ENCODE peak calls at places on chromosome 10, in five cellular contexts. F, S, U, X and M are unnamed samples.

GRCh38 chr10:63554666-63555065 is 33.5 kb downstream of the REEP3 start:
- DNase-seq in F (peak), S (peak), U (no peak), X (peak), M (no peak)

GRCh38 chr10:5556576-5556975 is 31.8 kb downstream of the CALML3 start:
- DNase-seq in F (no peak), S (no peak), U (peak), X (no peak), M (no peak)

GRCh38 chr10:11741608-11742007 is 574 bp upstream of the ECHDC3 start:
- DNase-seq in F (no peak), S (no peak), U (no peak), X (no peak), M (no peak)

GRCh38 chr10:335151-335800 is 200.0 kb downstream of the ZMYND11 start:
- DNase-seq in F (no peak), S (no peak), U (no peak), X (peak), M (no peak)

GRCh38 chr10:688287-688620 is 1.2 kb downstream of the DIP2C start:
- DNase-seq in F (no peak), S (peak), U (no peak), X (no peak), M (no peak)

GRCh38 chr10:99667108-99667751 is 7.9 kb downstream of the ENTPD7 start:
- DNase-seq in F (no peak), S (peak), U (no peak), X (peak), M (peak)

GRCh38 chr10:119424591-119424975 is 117.9 kb downstream of the RGS10 start:
- DNase-seq in F (no peak), S (no peak), U (no peak), X (no peak), M (no peak)

GRCh38 chr10:15043674-15044073 is at the start of gene OLAH:
- DNase-seq in F (no peak), S (no peak), U (no peak), X (no peak), M (no peak)

GRCh38 chr10:72693599-72693915 is 1.6 kb downstream of the MCU start:
- DNase-seq in F (no peak), S (no peak), U (no peak), X (no peak), M (no peak)

GRCh38 chr10:72692897-72693598 is 1.1 kb downstream of the MCU start:
- DNase-seq in F (no peak), S (no peak), U (no peak), X (peak), M (peak)

GRCh38 chr10:72691470-72692056 is 380 bp upstream of the MCU start:
- DNase-seq in F (no peak), S (peak), U (no peak), X (peak), M (no peak)

GRCh38 chr10:72690071-72690755 is 1.7 kb upstream of the MCU start:
- DNase-seq in F (no peak), S (no peak), U (no peak), X (no peak), M (peak)

GRCh38 chr10:72692057-72692891 is at the start of gene MCU:
- DNase-seq in F (peak), S (peak), U (peak), X (peak), M (peak)
- TF ChIP-seq POLR2A in F (peak), S (peak), U (no peak), X (peak), M (peak)

GRCh38 chr10:111999915-112000302 is 183.7 kb downstream of the GPAM start:
- DNase-seq in F (no peak), S (no peak), U (no peak), X (no peak), M (no peak)

GRCh38 chr10:112000466-112000865 is 183.1 kb downstream of the GPAM start:
- DNase-seq in F (no peak), S (no peak), U (no peak), X (no peak), M (no peak)

GRCh38 chr10:111998728-111999127 is 184.8 kb downstream of the GPAM start:
- DNase-seq in F (no peak), S (no peak), U (no peak), X (no peak), M (no peak)

GRCh38 chr10:112002191-112002590 is 181.4 kb downstream of the GPAM start:
- DNase-seq in F (no peak), S (no peak), U (no peak), X (no peak), M (no peak)

DNA sequence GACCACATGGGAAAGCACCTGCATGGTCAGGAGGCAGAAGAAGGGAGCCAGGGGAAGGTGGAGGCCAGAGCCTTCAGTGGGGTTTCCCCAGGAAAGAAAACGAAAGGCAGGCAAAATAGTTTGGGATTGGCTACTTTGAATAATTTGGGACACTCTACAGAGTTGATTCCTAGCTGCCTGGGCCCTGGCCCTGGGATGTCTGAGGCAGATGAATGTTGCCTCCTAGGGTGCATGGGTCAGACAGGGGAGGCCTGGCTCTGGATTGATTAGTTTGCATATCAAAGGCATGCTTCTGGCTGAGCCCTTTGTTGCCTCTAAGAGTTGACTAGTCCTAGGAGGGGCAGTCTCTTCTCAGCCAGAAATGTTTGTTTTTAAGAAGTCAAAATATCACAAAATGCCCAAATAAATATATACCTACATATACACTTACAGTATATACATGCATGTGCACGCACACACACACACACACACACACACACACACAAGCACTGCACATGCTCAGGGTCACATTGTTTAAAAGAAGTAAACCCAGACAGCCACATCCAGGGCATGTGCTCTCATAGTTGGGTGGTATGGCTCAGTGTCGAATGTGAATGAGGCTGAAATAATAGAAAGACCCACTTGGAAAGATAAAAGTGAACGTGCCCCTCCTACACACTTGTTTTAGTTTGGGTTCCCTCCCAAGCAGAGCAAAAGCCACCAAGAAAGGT is 184.2 kb downstream of the GPAM start:
- DNase-seq in F (no peak), S (no peak), U (no peak), X (no peak), M (no peak)
- TF ChIP-seq POLR2A in F (no peak), S (no peak), U (no peak), X (no peak), M (no peak)

DNA sequence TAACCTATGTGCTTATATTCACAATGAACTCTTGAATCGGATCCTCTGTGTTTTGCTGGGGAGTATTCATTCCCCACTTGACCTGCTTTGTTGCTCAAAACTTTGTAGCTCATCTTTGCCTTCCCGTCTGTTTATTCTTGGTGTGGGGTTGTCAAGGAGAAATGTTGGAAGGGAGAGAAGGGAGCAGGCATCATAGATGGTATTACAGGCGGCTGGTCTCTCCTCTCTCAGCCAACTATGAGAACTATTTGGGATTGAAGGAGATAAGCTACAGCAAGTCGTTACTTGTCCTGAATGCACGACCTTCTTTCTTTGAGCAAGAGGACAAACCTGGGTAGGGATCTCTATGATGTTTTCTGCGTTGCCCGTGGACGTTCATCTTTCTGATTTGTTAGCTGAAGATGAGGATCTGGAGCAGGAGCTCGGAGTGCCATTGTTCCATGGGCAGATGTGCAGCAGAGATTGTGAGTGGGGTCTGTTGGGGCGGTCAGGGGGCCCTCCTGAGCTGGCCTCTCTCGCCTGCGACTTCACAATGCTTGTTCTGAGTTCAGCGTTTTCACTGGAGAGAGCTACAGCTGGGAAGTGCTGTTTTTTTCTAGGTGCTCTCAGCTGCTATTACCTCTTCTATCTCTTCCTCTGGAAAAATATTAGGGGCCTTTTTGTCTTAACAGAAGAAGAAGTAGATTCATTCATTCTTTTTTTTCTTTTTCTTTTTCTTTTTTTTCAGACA is 126.9 kb upstream of the KLF6 start:
- DNase-seq in F (no peak), S (no peak), U (no peak), X (peak), M (no peak)
- TF ChIP-seq POLR2A in F (no peak), S (no peak), U (no peak), X (no peak), M (no peak)

GRCh38 chr10:70923696-70924095 is 35.3 kb upstream of the PCBD1 start:
- DNase-seq in F (no peak), S (no peak), U (no peak), X (no peak), M (no peak)

GRCh38 chr10:70918851-70919530 is 30.6 kb upstream of the PCBD1 start:
- DNase-seq in F (no peak), S (no peak), U (no peak), X (no peak), M (no peak)

GRCh38 chr10:70920519-70920918 is 32.2 kb upstream of the PCBD1 start:
- DNase-seq in F (peak), S (no peak), U (peak), X (no peak), M (no peak)

GRCh38 chr10:70917635-70918034 is 29.3 kb upstream of the PCBD1 start:
- DNase-seq in F (no peak), S (no peak), U (no peak), X (no peak), M (no peak)

DNA sequence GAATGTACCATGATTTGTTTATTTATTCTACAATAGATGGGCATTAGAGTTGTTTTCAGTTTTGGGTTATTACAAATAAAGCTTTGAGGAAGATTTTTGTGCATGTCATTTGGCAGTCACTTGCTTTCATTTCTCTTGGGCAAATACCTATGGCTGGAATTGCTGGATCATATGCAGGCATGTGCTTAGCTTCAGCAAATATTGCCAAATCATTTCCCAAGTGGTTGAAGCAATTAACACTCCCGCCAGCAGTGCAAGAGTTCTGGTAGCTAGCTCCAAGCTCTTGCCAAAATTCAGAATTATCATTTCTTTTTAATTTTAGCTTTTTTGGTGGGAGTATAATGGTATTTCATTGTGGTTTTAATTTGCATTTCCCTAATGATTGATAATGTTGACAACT is 32.9 kb upstream of the PCBD1 start:
- DNase-seq in F (no peak), S (no peak), U (no peak), X (no peak), M (no peak)
- TF ChIP-seq POLR2A in F (no peak), S (no peak), U (no peak), X (no peak), M (no peak)

DNA sequence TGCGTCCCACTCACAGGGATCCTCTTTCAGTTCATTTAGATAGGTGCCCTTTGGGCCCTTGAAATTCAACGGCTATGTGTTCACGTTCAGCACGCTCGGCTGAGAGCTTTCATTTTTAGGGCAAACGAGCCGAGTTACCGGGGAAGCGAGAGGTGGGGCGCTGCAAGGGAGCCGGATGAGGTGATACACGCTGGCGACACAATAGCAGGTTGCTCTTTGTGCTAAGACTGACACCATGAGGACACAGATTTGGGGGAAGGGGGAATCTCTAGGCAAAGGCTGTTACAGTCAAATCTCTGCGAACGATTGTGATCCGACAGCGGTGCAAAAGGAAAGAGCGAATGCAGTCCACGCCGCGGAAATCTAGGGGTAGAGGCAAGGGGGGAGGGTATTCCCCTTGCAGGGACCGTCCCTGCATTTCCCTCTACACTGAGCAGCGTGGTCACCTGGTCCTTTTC is 660 bp downstream of the KLLN start:
- DNase-seq in F (no peak), S (peak), U (peak), X (peak), M (no peak)
- TF ChIP-seq POLR2A in F (no peak), S (no peak), U (no peak), X (no peak), M (no peak)

GRCh38 chr10:133286366-133286765 is 9.7 kb upstream of the ADAM8 start:
- DNase-seq in F (no peak), S (no peak), U (no peak), X (no peak), M (no peak)
- TF ChIP-seq POLR2A in F (no peak), S (no peak), U (no peak), X (no peak), M (no peak)

GRCh38 chr10:49370326-49371100 is 25.4 kb downstream of the DRGX start:
- DNase-seq in F (no peak), S (no peak), U (no peak), X (no peak), M (no peak)
- TF ChIP-seq POLR2A in F (no peak), S (no peak), U (no peak), X (no peak), M (no peak)

DNA sequence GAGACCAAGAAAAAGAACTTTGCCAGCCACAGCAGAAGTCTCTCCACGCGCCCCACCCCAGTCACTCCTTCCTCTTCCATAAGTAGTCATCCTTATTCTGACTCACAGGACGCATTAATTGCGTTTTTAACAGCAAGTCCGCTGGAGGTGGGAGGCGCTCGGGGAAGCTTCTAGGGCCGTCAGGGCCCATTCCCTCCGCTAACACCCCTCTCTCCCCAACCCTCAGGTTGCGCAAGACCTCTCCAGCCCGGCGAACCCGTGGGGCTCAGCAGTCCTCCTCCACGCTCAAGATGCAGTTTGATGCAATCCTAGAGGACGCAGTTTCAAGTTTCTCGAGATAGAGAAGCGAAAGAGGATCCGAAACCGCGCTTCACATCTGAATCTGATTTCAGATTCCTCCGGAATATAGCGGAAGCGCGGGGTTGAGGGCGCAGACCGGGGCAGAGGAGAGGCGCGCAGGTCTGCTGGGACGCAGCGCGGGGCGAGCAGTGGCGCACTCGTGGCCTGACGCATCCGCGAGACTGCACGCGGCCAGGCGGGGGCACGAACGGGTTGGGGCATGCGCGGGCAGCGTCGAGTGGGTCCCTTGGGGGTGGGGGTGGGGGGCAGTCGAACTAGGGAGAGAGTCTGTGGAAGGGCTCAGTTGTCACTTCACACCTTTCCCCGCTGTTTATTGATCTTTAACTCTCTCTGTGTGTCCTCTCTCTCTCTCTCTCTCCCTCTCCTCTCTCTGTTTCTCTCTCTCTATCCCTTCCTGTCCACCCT is 37.8 kb upstream of the PSAP start:
- DNase-seq in F (peak), S (peak), U (peak), X (peak), M (peak)
- TF ChIP-seq POLR2A in F (no peak), S (peak), U (no peak), X (peak), M (no peak)

GRCh38 chr10:114548662-114549061 is 109.4 kb downstream of the ABLIM1 start:
- DNase-seq in F (peak), S (no peak), U (peak), X (peak), M (no peak)
- TF ChIP-seq POLR2A in F (no peak), S (no peak), U (no peak), X (no peak), M (no peak)